ENCODE peak calls at places on chromosome 18, in four cellular contexts. M is choroid plexus epithelial cell, U is cardiac fibroblast, P is nephron progenitor cell. L is an unnamed sample.

GRCh38 chr18:5195656-5196055 is 1.4 kb downstream of the AKAIN1 start:
- DNase-seq in M (no peak), U (no peak), P (no peak), L (no peak)

GRCh38 chr18:48797841-48798255 is 152.9 kb downstream of the SMAD7 start:
- DNase-seq in M (no peak), U (no peak), P (peak; percentile 0), L (peak; percentile 52)

GRCh38 chr18:3706279-3707097 is 256.5 kb downstream of the TGIF1 start:
- DNase-seq in M (peak; percentile 25), U (peak; percentile 58), P (no peak), L (no peak)

GRCh38 chr18:78741381-78742340 is 238.0 kb upstream of the SALL3 start:
- DNase-seq in M (no peak), U (no peak), P (no peak), L (no peak)

GRCh38 chr18:37364237-37364636 is 201.4 kb downstream of the CELF4 start:
- DNase-seq in M (no peak), U (no peak), P (no peak), L (peak; percentile 71)

GRCh38 chr18:40926679-40927078 is 1028.4 kb upstream of the PIK3C3 start:
- DNase-seq in M (no peak), U (no peak), P (no peak), L (no peak)

GRCh38 chr18:42086288-42086687 is 131.3 kb downstream of the PIK3C3 start:
- DNase-seq in M (peak; percentile 11), U (no peak), P (no peak), L (no peak)

GRCh38 chr18:3411854-3412268 is 38.1 kb upstream of the TGIF1 start:
- DNase-seq in M (peak; percentile 17), U (peak; percentile 5), P (no peak), L (peak; percentile 5)

GRCh38 chr18:8516391-8517250 is 92.6 kb upstream of the RAB12 start:
- DNase-seq in M (no peak), U (no peak), P (no peak), L (no peak)

GRCh38 chr18:65608471-65608870 is 142.3 kb upstream of the CDH7 start:
- DNase-seq in M (no peak), U (no peak), P (no peak), L (no peak)

GRCh38 chr18:67400502-67401117 is 115.9 kb downstream of the DSEL start:
- DNase-seq in M (peak; percentile 74), U (peak; percentile 87), P (no peak), L (no peak)

GRCh38 chr18:61855127-61855991 is 37.4 kb downstream of the RNF152 start:
- DNase-seq in M (no peak), U (no peak), P (no peak), L (no peak)

GRCh38 chr18:70457788-70458187 is 168.9 kb downstream of the SOCS6 start:
- DNase-seq in M (no peak), U (no peak), P (no peak), L (no peak)

GRCh38 chr18:75360941-75361340 is 66.6 kb downstream of the SMIM21 start:
- DNase-seq in M (no peak), U (no peak), P (no peak), L (no peak)

GRCh38 chr18:36493349-36494281 is 196.1 kb downstream of the FHOD3 start:
- DNase-seq in M (peak; percentile 21), U (peak; percentile 75), P (peak; percentile 28), L (peak; percentile 35)

GRCh38 chr18:8426401-8426800 is 182.8 kb upstream of the RAB12 start:
- DNase-seq in M (no peak), U (no peak), P (peak; percentile 52), L (no peak)

GRCh38 chr18:76801567-76802505 is 20.5 kb upstream of the ZNF236 start:
- DNase-seq in M (peak; percentile 56), U (peak; percentile 53), P (peak; percentile 70), L (peak; percentile 24)

GRCh38 chr18:13500227-13500865 is 226.0 kb downstream of the FAM210A start:
- DNase-seq in M (peak; percentile 88), U (peak; percentile 48), P (peak; percentile 27), L (peak; percentile 42)

GRCh38 chr18:46329736-46330246 is 225.6 kb downstream of the HAUS1 start:
- DNase-seq in M (no peak), U (no peak), P (no peak), L (no peak)

GRCh38 chr18:59249186-59249774 is 24.0 kb downstream of the RAX start:
- DNase-seq in M (peak; percentile 93), U (peak; percentile 89), P (peak; percentile 59), L (no peak)

GRCh38 chr18:31819106-31819924 is 58.6 kb upstream of the SLC25A52 start:
- DNase-seq in M (peak; percentile 81), U (peak; percentile 74), P (peak; percentile 16), L (no peak)

GRCh38 chr18:12248926-12249720 is 5.0 kb upstream of the CIDEA start:
- DNase-seq in M (no peak), U (no peak), P (no peak), L (no peak)

GRCh38 chr18:12251311-12251710 is 2.9 kb upstream of the CIDEA start:
- DNase-seq in M (no peak), U (no peak), P (no peak), L (no peak)

GRCh38 chr18:12247946-12248345 is 6.2 kb upstream of the CIDEA start:
- DNase-seq in M (no peak), U (no peak), P (no peak), L (no peak)

GRCh38 chr18:12245793-12246135 is 8.4 kb upstream of the CIDEA start:
- DNase-seq in M (no peak), U (no peak), P (no peak), L (no peak)

GRCh38 chr18:12246849-12247808 is 7.0 kb upstream of the CIDEA start:
- DNase-seq in M (peak; percentile 72), U (peak; percentile 18), P (peak; percentile 61), L (no peak)
- TF ChIP-seq CTCF in M (peak; percentile 81), U (peak; percentile 19), P (peak; percentile 50), L (peak; percentile 29)

GRCh38 chr18:74337912-74338309 is 22.3 kb downstream of the C18orf63 start:
- DNase-seq in M (no peak), U (no peak), P (no peak), L (no peak)

GRCh38 chr18:74336656-74337055 is 21.0 kb downstream of the C18orf63 start:
- DNase-seq in M (no peak), U (no peak), P (no peak), L (no peak)

GRCh38 chr18:74337155-74337911 is 21.7 kb downstream of the C18orf63 start:
- DNase-seq in M (no peak), U (no peak), P (no peak), L (no peak)

GRCh38 chr18:74346206-74346605 is 30.6 kb downstream of the C18orf63 start:
- DNase-seq in M (no peak), U (no peak), P (no peak), L (no peak)

DNA sequence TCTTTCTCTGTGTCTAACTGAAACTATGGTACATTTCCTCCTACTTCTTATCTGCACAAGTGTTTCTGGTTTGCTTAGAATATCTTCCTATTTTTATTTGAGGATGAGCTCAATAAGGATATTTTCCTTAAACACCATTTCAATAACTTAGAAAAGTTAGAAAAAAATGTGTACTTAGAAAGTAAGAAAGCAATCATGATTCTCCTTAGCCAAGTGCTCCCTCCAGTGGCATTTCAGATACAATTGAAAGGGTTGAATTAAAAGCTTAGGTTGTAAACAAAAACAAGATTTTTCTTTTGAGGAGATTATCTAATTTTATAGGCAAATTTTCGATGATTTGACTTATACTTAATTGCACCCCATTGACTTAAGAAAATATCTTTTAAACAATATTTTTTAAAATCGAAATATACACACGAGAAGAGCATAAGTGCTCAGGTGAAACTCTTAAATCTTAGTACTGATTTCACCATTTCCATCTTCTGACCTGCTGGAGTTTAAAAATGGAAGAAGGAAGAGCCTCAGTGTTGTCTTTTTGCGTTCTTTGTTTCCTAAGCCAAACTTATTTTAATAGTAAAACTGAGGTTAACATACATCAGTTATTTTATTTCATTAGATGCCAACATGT is 26.9 kb downstream of the C18orf63 start:
- DNase-seq in M (peak; percentile 90), U (peak; percentile 85), P (peak; percentile 20), L (peak; percentile 32)
- TF ChIP-seq CTCF in M (peak; percentile 58), U (peak; percentile 58), P (peak; percentile 76), L (peak; percentile 85)

DNA sequence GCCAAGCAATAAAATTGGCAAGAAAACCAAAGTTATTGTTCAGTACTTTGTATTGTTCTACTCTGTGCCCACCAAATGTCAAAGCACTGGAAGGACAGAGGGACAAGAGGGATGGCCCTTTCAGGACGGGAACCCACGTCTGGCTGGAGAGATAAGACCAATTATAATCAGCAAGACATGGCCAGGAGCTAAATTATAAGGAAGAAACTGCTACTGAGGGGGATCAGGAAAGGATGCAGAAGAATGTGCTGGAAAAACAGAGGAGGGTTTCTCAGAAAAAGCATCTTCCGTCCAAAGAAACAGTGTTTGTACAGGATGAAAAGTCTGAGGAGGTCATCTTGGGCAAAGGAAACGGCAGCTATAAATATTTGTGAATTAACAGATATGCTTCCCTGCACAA is 46.4 kb upstream of the NARS1 start:
- DNase-seq in M (no peak), U (no peak), P (no peak), L (no peak)
- TF ChIP-seq CTCF in M (no peak), U (no peak), P (no peak), L (no peak)

GRCh38 chr18:7370375-7370774 is 139.5 kb downstream of the LRRC30 start:
- DNase-seq in M (no peak), U (peak; percentile 6), P (no peak), L (peak; percentile 71)

GRCh38 chr18:7370812-7371211 is 139.9 kb downstream of the LRRC30 start:
- DNase-seq in M (no peak), U (peak; percentile 18), P (no peak), L (peak; percentile 76)

GRCh38 chr18:7366597-7366996 is 135.7 kb downstream of the LRRC30 start:
- DNase-seq in M (no peak), U (no peak), P (no peak), L (no peak)

GRCh38 chr18:7367336-7367735 is 136.4 kb downstream of the LRRC30 start:
- DNase-seq in M (no peak), U (no peak), P (no peak), L (peak; percentile 17)

GRCh38 chr18:7369006-7369405 is 138.1 kb downstream of the LRRC30 start:
- DNase-seq in M (no peak), U (peak; percentile 3), P (no peak), L (no peak)
- TF ChIP-seq CTCF in M (no peak), U (no peak), P (no peak), L (no peak)

GRCh38 chr18:50994031-50994430 is 26.2 kb downstream of the ELAC1 start:
- DNase-seq in M (no peak), U (no peak), P (no peak), L (no peak)

GRCh38 chr18:50987261-50987660 is 19.4 kb downstream of the ELAC1 start:
- DNase-seq in M (no peak), U (no peak), P (no peak), L (no peak)

GRCh38 chr18:50986360-50987087 is 18.7 kb downstream of the ELAC1 start:
- DNase-seq in M (peak; percentile 38), U (peak; percentile 41), P (no peak), L (no peak)

DNA sequence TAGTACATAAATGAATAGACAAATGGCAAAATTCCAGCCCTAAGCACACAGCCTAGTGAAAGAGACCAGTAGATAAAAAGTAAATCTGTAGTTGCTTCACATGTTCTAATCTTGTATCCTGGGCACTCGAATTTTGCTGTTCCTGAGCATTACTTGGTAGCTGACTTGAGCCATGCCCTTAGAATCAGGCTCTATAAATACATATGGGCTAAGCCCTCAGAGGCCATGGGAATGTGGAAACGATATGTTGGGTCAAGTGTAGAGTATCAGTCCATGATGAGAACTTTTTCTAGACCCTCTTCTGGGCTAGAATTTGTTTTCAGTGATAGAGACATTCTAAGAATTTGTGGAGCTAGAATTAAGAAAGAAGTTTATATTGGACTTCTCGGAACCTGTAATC is 21.9 kb downstream of the ELAC1 start:
- DNase-seq in M (no peak), U (no peak), P (no peak), L (no peak)
- TF ChIP-seq CTCF in M (no peak), U (no peak), P (no peak), L (no peak)

L was measured in heart right ventricle.